ENCODE peak calls at places on chromosomes 6 and 20, in ten cellular contexts. P, S, M, T, K, Q, F, E, L and U are unnamed samples. For H3K4me1, the result is how much of the 10 kb centered on the place peaks cover.

GRCh38 chr20:25218492-25218891 is 23.0 kb downstream of the ENTPD6 start:
- DNase-seq in F (no peak), S (no peak), T (no peak), K (peak), L (no peak), M (no peak), P (no peak), Q (no peak), E (no peak), U (peak)

GRCh38 chr6:169654590-169655391 is 47.0 kb downstream of the WDR27 start:
- DNase-seq in L (peak), S (peak), F (peak), E (no peak), T (no peak), M (peak), Q (peak), K (no peak), P (peak), U (peak)

GRCh38 chr20:34220581-34220980 is 20.6 kb upstream of the ASIP start:
- DNase-seq in L (no peak), Q (peak), S (peak), E (no peak), P (no peak), T (no peak), K (no peak), M (no peak), F (peak), U (no peak)

GRCh38 chr6:32402812-32403211 is 4.2 kb downstream of the BTNL2 start:
- DNase-seq in T (no peak), S (no peak), K (no peak), P (peak), L (no peak), Q (no peak), M (no peak), E (peak), F (no peak), U (no peak)

GRCh38 chr20:4961746-4962145 is 39.6 kb downstream of the SLC23A2 start:
- DNase-seq in S (peak), Q (peak), T (no peak), K (no peak), P (no peak), L (no peak), F (no peak), E (no peak), M (no peak), U (no peak)

GRCh38 chr20:36273414-36274247 is 32.5 kb upstream of the DLGAP4 start:
- DNase-seq in E (peak), P (peak), S (peak), L (peak), M (no peak), F (peak), T (no peak), Q (peak), K (no peak), U (peak)

GRCh38 chr6:13318821-13319220 is 9.5 kb downstream of the TBC1D7 start:
- DNase-seq in K (no peak), L (no peak), Q (no peak), M (no peak), T (no peak), E (no peak), F (no peak), S (no peak), P (no peak), U (no peak)

GRCh38 chr6:1313755-1314503 is 2.0 kb downstream of the FOXQ1 start:
- DNase-seq in T (no peak), L (no peak), S (no peak), E (peak), K (no peak), M (no peak), Q (peak), F (peak), P (peak), U (no peak)

GRCh38 chr20:37386505-37387201 is 40.7 kb downstream of the SRC start:
- DNase-seq in E (no peak), F (no peak), S (no peak), M (no peak), Q (peak), K (no peak), P (no peak), L (no peak), T (no peak), U (peak)

GRCh38 chr6:167529684-167530335 is 204.9 kb downstream of the TTLL2 start:
- DNase-seq in T (no peak), Q (no peak), K (no peak), L (no peak), E (no peak), P (no peak), S (no peak), M (no peak), F (no peak), U (no peak)

GRCh38 chr6:47698342-47698787 is at the start of gene ADGRF4:
- DNase-seq in M (no peak), E (no peak), Q (no peak), S (peak), P (peak), F (peak), K (no peak), T (no peak), L (no peak), U (no peak)
- H3K4me3 ChIP-seq in M (no peak), E (no peak), Q (no peak), S (no peak), P (no peak), F (peak), K (peak), T (peak), L (no peak), U (no peak)

GRCh38 chr20:17811605-17811965 is 111.8 kb downstream of the BANF2 start:
- DNase-seq in P (no peak), K (no peak), F (no peak), S (no peak), L (no peak), T (no peak), E (no peak), M (no peak), Q (no peak), U (peak)

GRCh38 chr20:17809714-17810631 is 110.2 kb downstream of the BANF2 start:
- DNase-seq in E (no peak), P (no peak), S (no peak), Q (no peak), K (no peak), M (no peak), L (no peak), F (peak), T (no peak), U (peak)

GRCh38 chr20:17808782-17809181 is 109.0 kb downstream of the BANF2 start:
- DNase-seq in T (no peak), S (no peak), F (no peak), P (no peak), E (no peak), Q (no peak), K (no peak), L (no peak), M (no peak), U (no peak)

GRCh38 chr20:17808357-17808756 is 108.6 kb downstream of the BANF2 start:
- DNase-seq in S (peak), K (no peak), M (peak), Q (peak), T (no peak), E (no peak), F (no peak), L (no peak), P (no peak), U (peak)

GRCh38 chr20:17810847-17811604 is 111.3 kb downstream of the BANF2 start:
- DNase-seq in L (peak), T (no peak), E (no peak), S (no peak), M (no peak), K (no peak), F (no peak), Q (no peak), P (no peak), U (no peak)
- H3K4me1 ChIP-seq in L (under half), T (under half), E (under half), S (under half), M (under half), K (under half), F (under half), Q (under half), P (under half), U (under half)

GRCh38 chr6:111566873-111567517 is 38.7 kb downstream of the TRAF3IP2 start:
- DNase-seq in M (no peak), L (no peak), K (no peak), S (peak), Q (no peak), F (no peak), T (no peak), P (no peak), E (no peak), U (no peak)

GRCh38 chr6:111566222-111566717 is 39.4 kb downstream of the TRAF3IP2 start:
- DNase-seq in P (no peak), E (no peak), T (no peak), L (peak), S (no peak), F (no peak), Q (no peak), K (no peak), M (no peak), U (no peak)

GRCh38 chr6:111564482-111564945 is 41.2 kb downstream of the TRAF3IP2 start:
- DNase-seq in F (peak), P (no peak), E (no peak), T (no peak), K (no peak), L (no peak), Q (peak), S (peak), M (peak), U (peak)

GRCh38 chr6:111563581-111563980 is 42.1 kb downstream of the TRAF3IP2 start:
- DNase-seq in Q (no peak), T (no peak), K (no peak), E (no peak), F (no peak), L (no peak), M (no peak), S (no peak), P (no peak), U (no peak)

GRCh38 chr6:111565316-111566221 is 40.1 kb downstream of the TRAF3IP2 start:
- DNase-seq in L (peak), F (peak), K (no peak), E (no peak), T (no peak), M (no peak), S (no peak), P (peak), Q (no peak), U (no peak)
- TF ChIP-seq CTCF in L (peak), F (no peak), K (peak), E (peak), T (peak), M (no peak), S (no peak), P (peak), Q (no peak), U (no peak)

DNA sequence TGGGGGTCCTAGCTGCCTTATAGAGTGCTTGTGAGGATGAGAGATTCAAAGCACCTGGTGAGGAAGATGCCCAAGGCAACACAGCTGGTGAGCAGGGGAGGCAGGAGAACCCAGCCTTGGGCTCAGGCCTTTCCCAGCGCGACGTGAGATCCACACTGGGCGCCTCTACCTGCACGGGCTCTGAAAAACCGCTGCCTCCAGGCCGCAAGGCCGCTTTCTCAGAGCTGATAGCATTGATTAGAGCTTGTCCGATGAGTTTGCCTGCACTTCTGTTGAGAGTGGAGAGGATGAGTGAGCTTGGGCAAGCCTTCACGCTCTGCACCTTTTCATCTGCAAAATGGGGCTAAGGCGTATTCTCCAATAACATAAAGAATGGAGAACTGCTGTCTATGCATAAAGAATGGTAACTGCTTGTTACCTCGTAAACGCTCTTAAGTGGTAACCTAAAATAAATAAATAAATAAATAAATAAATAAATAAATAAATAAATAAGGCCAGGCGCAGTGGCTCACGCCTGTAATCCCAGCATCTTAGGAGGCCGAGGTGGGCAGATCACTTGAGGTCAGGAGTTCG is 916 bp downstream of the PABPC1L start:
- DNase-seq in M (no peak), P (peak), F (peak), Q (no peak), K (no peak), S (no peak), L (peak), T (no peak), E (peak), U (no peak)
- H3K4me3 ChIP-seq in M (no peak), P (peak), F (peak), Q (peak), K (peak), S (peak), L (peak), T (peak), E (peak), U (peak)

DNA sequence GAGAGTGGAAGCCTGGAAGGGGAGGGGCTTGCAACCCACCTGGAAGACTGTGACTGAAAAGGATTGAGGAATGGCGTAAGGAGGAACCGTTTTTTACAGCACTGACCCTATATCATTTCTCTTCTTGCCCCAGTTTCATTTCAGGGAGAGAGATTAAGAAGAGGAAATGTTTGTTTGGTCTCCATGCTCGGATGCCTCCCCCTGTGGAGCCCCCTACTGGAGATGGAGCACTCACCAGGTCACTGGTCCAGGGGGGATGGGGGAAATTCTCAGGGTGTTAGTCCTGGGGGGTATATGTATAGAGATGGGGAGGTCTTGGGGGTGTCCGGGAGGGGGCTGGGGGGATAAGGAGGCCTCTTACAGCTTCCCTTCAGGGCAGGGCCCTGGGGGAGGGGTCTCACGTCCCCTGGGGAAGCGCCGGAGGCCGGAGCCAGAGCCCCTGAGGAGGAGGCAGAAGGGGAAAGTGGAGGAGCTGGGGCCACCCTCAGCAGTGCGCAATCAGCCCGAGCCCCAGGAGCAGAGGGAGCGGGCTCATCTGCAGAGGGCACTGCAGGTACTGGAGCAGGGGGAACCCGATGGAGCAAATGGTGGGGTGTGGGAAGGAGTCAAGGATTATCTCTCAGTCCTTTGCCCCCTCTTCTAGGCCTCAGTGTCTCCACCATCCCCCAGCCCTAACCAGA is 3.2 kb downstream of the CUTA start:
- DNase-seq in E (peak), F (peak), S (no peak), L (peak), T (no peak), Q (peak), M (no peak), K (no peak), P (peak), U (no peak)
- H3K4me1 ChIP-seq in E (under half), F (under half), S (under half), L (half or more), T (under half), Q (under half), M (under half), K (half or more), P (under half), U (half or more)

DNA sequence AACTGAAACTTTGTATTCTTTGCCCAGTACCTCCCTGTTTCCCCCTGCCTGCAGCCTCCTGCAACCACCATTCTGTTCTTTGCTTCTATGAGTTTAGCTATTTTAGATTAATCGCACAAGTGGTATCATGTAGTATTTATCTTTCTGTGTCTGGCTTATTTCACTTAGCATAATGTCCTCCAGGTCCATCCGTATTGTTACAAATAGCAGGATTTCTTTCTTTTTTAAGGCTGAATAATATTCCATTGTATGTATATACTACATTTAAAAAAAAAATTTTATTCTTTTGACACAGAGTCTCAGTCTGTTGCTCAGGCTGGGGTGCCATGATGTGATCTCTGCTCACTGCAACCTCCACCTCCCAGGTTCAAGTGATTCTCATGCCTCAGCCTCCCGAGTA is 4.5 kb downstream of the C6orf89 start:
- DNase-seq in L (no peak), M (no peak), S (no peak), Q (no peak), E (no peak), T (no peak), K (no peak), P (no peak), F (no peak), U (no peak)
- TF ChIP-seq CTCF in L (no peak), M (no peak), S (no peak), Q (no peak), E (no peak), T (no peak), K (no peak), P (no peak), F (no peak), U (no peak)

GRCh38 chr6:157218371-157219198 is 104.7 kb downstream of the TMEM242 start:
- DNase-seq in P (no peak), K (no peak), E (no peak), F (no peak), L (no peak), Q (peak), S (no peak), M (no peak), T (no peak), U (no peak)

GRCh38 chr6:157221049-157221816 is 102.1 kb downstream of the TMEM242 start:
- DNase-seq in K (peak), Q (peak), F (peak), P (peak), S (peak), M (peak), E (no peak), T (no peak), L (peak), U (peak)

GRCh38 chr6:157221817-157222175 is 101.5 kb downstream of the TMEM242 start:
- DNase-seq in S (no peak), L (no peak), K (no peak), Q (no peak), T (no peak), P (no peak), F (no peak), E (no peak), M (no peak), U (peak)

GRCh38 chr6:157219201-157220200 is 103.8 kb downstream of the TMEM242 start:
- DNase-seq in K (no peak), P (peak), T (no peak), S (peak), L (no peak), E (no peak), Q (peak), M (no peak), F (peak), U (no peak)

DNA sequence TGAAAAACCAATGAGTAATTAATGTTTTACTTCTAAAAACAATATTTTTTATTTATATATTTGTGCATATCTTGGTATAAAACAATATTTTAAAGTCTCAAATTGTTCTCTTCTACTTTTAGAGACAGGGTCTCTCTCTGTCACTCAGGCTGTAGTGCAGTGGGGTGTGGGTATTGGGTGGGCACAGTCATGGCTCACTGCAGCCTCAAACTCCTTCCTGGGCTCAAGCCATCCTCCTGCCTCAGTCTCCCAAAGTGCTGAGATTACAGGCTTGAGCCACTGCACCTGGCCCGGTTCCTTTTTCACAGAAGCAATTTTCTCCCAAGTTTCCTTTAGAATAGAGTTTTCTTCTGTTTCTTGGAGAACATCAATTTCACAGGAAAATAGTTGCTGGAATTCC is 102.8 kb downstream of the TMEM242 start:
- DNase-seq in P (no peak), Q (no peak), T (no peak), S (no peak), L (no peak), F (no peak), M (no peak), K (no peak), E (no peak), U (no peak)
- H3K4me3 ChIP-seq in P (no peak), Q (peak), T (peak), S (no peak), L (peak), F (no peak), M (no peak), K (peak), E (no peak), U (peak)

GRCh38 chr6:163948250-163948649 is 533.7 kb downstream of the QKI start:
- DNase-seq in E (no peak), F (no peak), K (no peak), L (no peak), S (no peak), M (no peak), Q (no peak), T (no peak), P (no peak), U (no peak)

GRCh38 chr6:163951990-163952389 is 537.5 kb downstream of the QKI start:
- DNase-seq in Q (no peak), S (no peak), K (no peak), T (no peak), M (no peak), P (no peak), E (no peak), L (no peak), F (no peak), U (no peak)

GRCh38 chr6:163950159-163950558 is 535.6 kb downstream of the QKI start:
- DNase-seq in M (no peak), S (peak), T (no peak), E (no peak), F (no peak), Q (no peak), K (no peak), L (no peak), P (no peak), U (no peak)

GRCh38 chr6:163949367-163949766 is 534.8 kb downstream of the QKI start:
- DNase-seq in K (no peak), S (no peak), T (no peak), F (no peak), P (no peak), E (no peak), M (no peak), Q (no peak), L (no peak), U (no peak)

DNA sequence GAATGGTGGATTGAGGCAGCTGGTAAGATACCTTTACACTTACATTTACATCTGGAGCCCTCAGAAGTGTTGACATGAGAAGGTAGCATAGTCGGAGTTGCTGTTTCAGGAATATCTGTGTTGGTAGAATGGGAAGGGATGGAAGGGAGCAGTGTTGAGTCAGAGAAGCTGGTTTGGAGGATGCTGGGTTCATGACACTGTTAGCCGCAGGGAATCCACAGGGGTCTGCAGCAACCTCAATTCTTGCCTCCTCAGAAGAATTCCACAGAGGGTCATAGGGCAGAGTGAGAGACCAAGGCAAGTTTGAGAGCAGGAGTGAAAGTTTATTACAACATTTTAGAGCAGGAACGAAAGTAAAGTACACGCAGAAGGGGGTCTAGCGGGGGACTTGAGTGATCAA is 536.8 kb downstream of the QKI start:
- DNase-seq in L (no peak), S (no peak), M (no peak), F (no peak), Q (no peak), K (no peak), E (no peak), T (no peak), P (no peak), U (no peak)
- H3K4me1 ChIP-seq in L (under half), S (under half), M (under half), F (under half), Q (under half), K (under half), E (under half), T (under half), P (under half), U (under half)